ENCODE peak calls at places on chromosomes 11 and 22, in six cellular contexts. K is hepatocyte, J is tibial nerve, M is RWPE1, A is heart left ventricle, D is T-helper 9 cell. T is an unnamed sample.

GRCh38 chr11:118529584-118530175 is 1.3 kb upstream of the TMEM25 start:
- DNase-seq in D (no peak), K (no peak), M (no peak), A (no peak), J (no peak), T (peak; percentile 14)

GRCh38 chr11:109845437-109845836 is 247.8 kb upstream of the ZC3H12C start:
- DNase-seq in D (no peak), J (no peak), K (no peak), M (no peak), A (no peak), T (peak; percentile 24)

GRCh38 chr11:9600651-9601040 is 27.2 kb downstream of the WEE1 start:
- DNase-seq in M (peak; percentile 68), A (no peak), D (no peak), J (no peak), K (peak; percentile 28), T (no peak)

GRCh38 chr22:47167056-47167455 is 404.6 kb downstream of the TBC1D22A start:
- DNase-seq in D (no peak), M (no peak), A (peak; percentile 27), K (no peak), J (peak; percentile 2), T (no peak)

GRCh38 chr11:69427906-69428880 is 53.3 kb upstream of the LINC01488 start:
- DNase-seq in D (no peak), K (no peak), M (no peak), A (no peak), J (no peak), T (no peak)

GRCh38 chr11:70082829-70083228 is 4.7 kb downstream of the ANO1 start:
- DNase-seq in J (no peak), D (no peak), K (no peak), A (peak; percentile 10), M (no peak), T (no peak)

GRCh38 chr11:60428517-60428916 is 855 bp upstream of the MS4A5 start:
- DNase-seq in D (no peak), K (no peak), A (no peak), J (no peak), M (peak; percentile 0), T (peak; percentile 4)

GRCh38 chr11:121512468-121513465 is 60.0 kb upstream of the SORL1-AS1 start:
- DNase-seq in M (no peak), K (no peak), A (no peak), J (no peak), D (no peak), T (no peak)

GRCh38 chr22:22044153-22044552 is 61.6 kb upstream of the TOP3B start:
- DNase-seq in K (no peak), D (no peak), J (no peak), A (no peak), M (no peak), T (no peak)

GRCh38 chr22:25627271-25627848 is 62.9 kb downstream of the GRK3 start:
- DNase-seq in J (no peak), A (no peak), K (no peak), M (no peak), D (no peak), T (no peak)

GRCh38 chr11:93005239-93005638 is 35.8 kb downstream of the MTNR1B start:
- DNase-seq in K (no peak), A (no peak), D (no peak), M (peak; percentile 88), J (no peak), T (peak; percentile 7)

GRCh38 chr11:120028181-120028935 is 109.6 kb downstream of the TRIM29 start:
- DNase-seq in D (no peak), K (no peak), A (no peak), J (no peak), M (no peak), T (peak; percentile 32)

GRCh38 chr11:12394601-12395000 is 17.2 kb downstream of the PARVA start:
- DNase-seq in D (no peak), M (no peak), K (no peak), A (no peak), J (no peak), T (no peak)

GRCh38 chr11:11480951-11481350 is 127.9 kb upstream of the CSNK2A3 start:
- DNase-seq in D (no peak), M (no peak), J (no peak), A (no peak), K (no peak), T (no peak)

GRCh38 chr11:64457416-64458010 is 98.6 kb downstream of the RPS6KA4 start:
- DNase-seq in J (no peak), K (no peak), D (no peak), A (no peak), M (no peak), T (no peak)

GRCh38 chr11:65425971-65426838 is 3.6 kb downstream of the NEAT1 start:
- DNase-seq in M (no peak), J (no peak), D (no peak), A (no peak), K (peak; percentile 49), T (peak; percentile 51)

GRCh38 chr11:120969993-120970392 is 53.9 kb upstream of the TBCEL start:
- DNase-seq in J (no peak), D (no peak), A (no peak), K (no peak), M (no peak), T (no peak)

GRCh38 chr11:65448074-65448417 is 25.4 kb downstream of the NEAT1 start:
- DNase-seq in A (no peak), M (no peak), K (no peak), J (no peak), D (no peak), T (no peak)

GRCh38 chr11:80239217-80239616 is 798.4 kb upstream of the TENM4 start:
- DNase-seq in A (no peak), M (no peak), K (peak; percentile 9), J (no peak), D (no peak), T (no peak)

GRCh38 chr11:94768602-94769511 is 701 bp downstream of the AMOTL1 start:
- DNase-seq in K (peak; percentile 68), A (peak; percentile 76), M (no peak), D (no peak), J (peak; percentile 19), T (peak; percentile 86)

GRCh38 chr11:33692013-33692504 is 8.6 kb downstream of the C11orf91 start:
- DNase-seq in M (peak; percentile 75), J (peak; percentile 63), D (no peak), K (peak; percentile 89), A (no peak), T (peak; percentile 66)

GRCh38 chr11:119195680-119196079 is 10.4 kb downstream of the NHERF4 start:
- DNase-seq in J (no peak), D (no peak), K (peak; percentile 64), A (no peak), M (peak; percentile 48), T (peak; percentile 58)

GRCh38 chr11:8329961-8330361 is 66.3 kb upstream of the LMO1 start:
- DNase-seq in K (no peak), J (no peak), A (peak; percentile 61), D (no peak), M (no peak), T (peak; percentile 75)

GRCh38 chr22:38327805-38328204 is 10.6 kb upstream of the CSNK1E start:
- DNase-seq in J (no peak), M (peak; percentile 80), D (no peak), K (no peak), A (no peak), T (no peak)

GRCh38 chr11:78800089-78800690 is 225.5 kb upstream of the NARS2 start:
- DNase-seq in K (no peak), M (no peak), D (no peak), A (no peak), J (no peak), T (peak; percentile 56)

GRCh38 chr11:20035375-20035700 is 124.9 kb downstream of the DBX1 start:
- DNase-seq in M (no peak), A (no peak), J (no peak), K (no peak), D (no peak), T (no peak)

T was measured in left kidney.